ENCODE peak calls at places on chromosomes 1 and 21, in seven cellular contexts. C is IMR-90, O is heart left ventricle, Y is heart right ventricle, H is brain microvascular endothelial cell, S is esophagus squamous epithelium, E is mammary epithelial cell. N is an unnamed sample. For H3K36me3, the result is how much of the 10 kb centered on the place peaks cover.

GRCh38 chr1:12159826-12160225 is 7.0 kb upstream of the TNFRSF1B start:
- DNase-seq in E (peak), H (no peak), S (no peak), O (peak), Y (no peak), C (no peak), N (no peak)

GRCh38 chr1:183808296-183809027 is 3.5 kb downstream of the RGL1 start:
- DNase-seq in O (no peak), H (no peak), C (no peak), S (no peak), Y (no peak), E (no peak), N (no peak)

GRCh38 chr1:204409878-204410763 is 1.5 kb downstream of the PPP1R15B start:
- DNase-seq in O (no peak), Y (no peak), C (no peak), H (peak), E (no peak), S (no peak), N (no peak)

GRCh38 chr1:109509176-109510134 is at the start of gene AMIGO1:
- DNase-seq in S (no peak), C (peak), Y (peak), E (peak), O (no peak), H (no peak), N (no peak)

GRCh38 chr1:33007190-33008050 is 29.3 kb downstream of the AK2 start:
- DNase-seq in O (no peak), E (peak), H (peak), Y (no peak), S (no peak), C (peak), N (peak)

GRCh38 chr1:31627301-31627929 is 9.9 kb downstream of the HCRTR1 start:
- DNase-seq in E (peak), S (no peak), C (no peak), H (no peak), O (peak), Y (peak), N (no peak)

GRCh38 chr1:56931686-56932085 is 34.1 kb downstream of the C8B start:
- DNase-seq in Y (no peak), C (no peak), H (no peak), E (no peak), S (no peak), O (no peak), N (no peak)

GRCh38 chr1:161045749-161046573 is at the start of gene USF1:
- DNase-seq in Y (peak), E (peak), H (peak), C (peak), S (peak), O (peak), N (peak)

GRCh38 chr21:41163086-41163485 is 4.9 kb upstream of the BACE2 start:
- DNase-seq in C (no peak), E (no peak), H (no peak), S (no peak), Y (no peak), O (no peak), N (no peak)

GRCh38 chr1:234604726-234605492 is 5.1 kb downstream of the IRF2BP2 start:
- DNase-seq in O (no peak), Y (no peak), E (peak), H (no peak), C (peak), S (no peak), N (no peak)

GRCh38 chr21:37093977-37094376 is 20.9 kb downstream of the TTC3 start:
- DNase-seq in S (no peak), H (no peak), Y (no peak), O (no peak), E (no peak), C (no peak), N (no peak)

GRCh38 chr21:37082856-37083611 is 10.0 kb downstream of the TTC3 start:
- DNase-seq in Y (no peak), E (no peak), C (no peak), O (no peak), H (no peak), S (no peak), N (no peak)

GRCh38 chr21:37087188-37087587 is 14.1 kb downstream of the TTC3 start:
- DNase-seq in C (peak), O (no peak), E (peak), S (no peak), Y (no peak), H (peak), N (peak)

GRCh38 chr21:37085726-37086125 is 12.7 kb downstream of the TTC3 start:
- DNase-seq in O (no peak), C (no peak), Y (no peak), H (no peak), S (no peak), E (no peak), N (no peak)

DNA sequence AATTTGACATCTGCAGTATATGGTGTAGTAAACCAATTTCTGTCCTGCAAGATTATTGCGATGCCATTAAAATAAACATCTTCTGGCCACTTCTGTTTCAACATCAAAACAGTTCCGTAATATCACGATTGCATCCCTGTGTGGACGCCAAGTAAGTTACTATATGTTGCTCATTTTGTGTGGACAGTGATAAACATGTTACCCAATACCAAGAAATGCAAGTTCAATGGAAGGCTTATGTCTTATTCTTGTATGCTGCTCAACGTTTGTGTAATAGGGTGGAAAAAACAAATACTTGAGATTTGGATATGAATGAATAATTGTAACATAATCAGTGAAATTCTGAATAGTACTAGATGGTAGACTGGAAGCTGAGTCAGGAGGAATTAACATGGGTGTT is 15.1 kb downstream of the TTC3 start:
- DNase-seq in C (peak), Y (no peak), H (no peak), O (no peak), S (no peak), E (no peak), N (no peak)
- H3K36me3 ChIP-seq in C (under half), Y (under half), H (under half), O (under half), S (under half), E (under half), N (under half)

GRCh38 chr1:18812540-18812939 is 46.9 kb downstream of the TAS1R2 start:
- DNase-seq in C (no peak), S (no peak), E (no peak), H (no peak), Y (no peak), O (no peak), N (no peak)

GRCh38 chr1:18809953-18810899 is 49.2 kb downstream of the TAS1R2 start:
- DNase-seq in O (no peak), H (no peak), Y (no peak), S (no peak), C (no peak), E (no peak), N (no peak)

GRCh38 chr1:18808561-18808960 is 50.9 kb downstream of the TAS1R2 start:
- DNase-seq in Y (no peak), O (no peak), E (no peak), H (no peak), C (no peak), S (no peak), N (no peak)

GRCh38 chr1:18814340-18815202 is 44.9 kb downstream of the TAS1R2 start:
- DNase-seq in O (no peak), Y (no peak), E (no peak), C (no peak), S (no peak), H (no peak), N (no peak)

DNA sequence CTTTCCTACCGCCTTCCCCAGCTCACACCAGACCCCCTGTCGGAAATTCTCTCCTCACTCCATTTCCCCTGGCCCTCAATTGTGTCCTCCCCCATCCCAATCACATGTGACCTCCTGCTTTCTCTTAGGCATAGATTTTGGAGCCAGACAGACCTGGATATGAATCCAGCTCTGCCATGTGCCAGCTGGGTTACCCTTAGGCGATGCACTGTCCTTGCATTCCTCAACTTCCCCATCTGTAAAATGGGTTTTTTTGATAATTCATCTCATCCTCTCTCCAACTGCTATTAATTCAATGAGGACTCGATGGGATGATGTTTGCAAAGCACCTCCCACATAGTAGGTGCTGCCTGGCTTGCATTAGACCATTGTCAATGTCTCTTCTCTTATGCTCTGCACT is 47.7 kb downstream of the TAS1R2 start:
- DNase-seq in E (no peak), Y (no peak), O (no peak), S (no peak), H (no peak), C (no peak), N (no peak)
- H3K36me3 ChIP-seq in E (under half), Y (under half), O (under half), S (under half), H (under half), C (under half), N (under half)

DNA sequence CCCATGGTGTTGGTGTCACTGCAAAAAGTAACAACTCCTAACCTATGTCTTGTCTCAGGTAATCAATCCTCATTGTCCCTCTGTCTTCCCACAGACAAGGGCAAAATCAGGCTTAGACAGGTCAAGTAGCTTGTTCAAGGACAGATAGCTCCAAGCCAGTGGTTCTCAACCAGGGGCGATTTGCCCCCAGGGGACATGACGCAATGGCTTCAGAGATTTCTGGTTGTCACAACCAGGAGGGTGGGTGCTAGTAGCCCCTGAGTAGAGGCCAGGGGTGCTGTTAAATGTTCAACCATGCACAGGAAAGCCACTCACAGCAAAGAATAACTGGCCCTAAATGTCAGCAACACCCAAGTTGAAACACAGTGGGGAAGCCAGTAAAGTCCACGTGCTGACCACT is 178.9 kb downstream of the RUNX1 start:
- DNase-seq in S (no peak), Y (no peak), O (no peak), C (no peak), H (no peak), E (no peak), N (no peak)
- H3K36me3 ChIP-seq in S (under half), Y (under half), O (under half), C (half or more), H (half or more), E (half or more), N (half or more)

GRCh38 chr1:111699268-111699667 is 39.9 kb downstream of the INKA2 start:
- DNase-seq in Y (no peak), S (no peak), O (no peak), H (no peak), E (no peak), C (no peak), N (no peak)

GRCh38 chr1:111695801-111696200 is 43.4 kb downstream of the INKA2 start:
- DNase-seq in Y (no peak), E (no peak), O (no peak), H (no peak), S (no peak), C (no peak), N (no peak)

GRCh38 chr1:111696330-111696729 is 42.9 kb downstream of the INKA2 start:
- DNase-seq in H (no peak), E (no peak), O (no peak), C (no peak), S (no peak), Y (no peak), N (no peak)
- H3K36me3 ChIP-seq in H (under half), E (under half), O (half or more), C (under half), S (under half), Y (under half), N (under half)